ENCODE peak calls at places on chromosome 14, in eight cellular contexts. R is aorta; M is right cardiac atrium; T is Panc1; A is GM23338; W is activated CD8-positive, alpha-beta memory T cell treated with anti-CD3 and anti-CD28 coated beads, Interleukin-2, amount 10 ng/mL, durations not matched to agents 7 days and 5 days; Z is left lung; C is heart right ventricle. J is an unnamed sample.
A peak's percentile ranks its signal among the peaks of the same experiment; 100 is the strongest.

GRCh38 chr14:91008759-91009409 is 51.6 kb downstream of the RPS6KA5 start:
- ATAC-seq in R (peak; percentile 46), M (peak; percentile 52), T (no peak), A (peak; percentile 28), W (peak; percentile 23), Z (peak; percentile 82), C (peak; percentile 58), J (peak; percentile 87)

GRCh38 chr14:73468808-73469386 is 10.6 kb upstream of the NUMB start:
- ATAC-seq in R (no peak), M (no peak), T (no peak), A (no peak), W (no peak), Z (no peak), C (no peak), J (no peak)

GRCh38 chr14:64856528-64857445 is 22.9 kb downstream of the SPTB start:
- ATAC-seq in R (no peak), M (no peak), T (no peak), A (peak; percentile 54), W (no peak), Z (no peak), C (no peak), J (no peak)

GRCh38 chr14:92937229-92937937 is 14.4 kb downstream of the CHGA start:
- ATAC-seq in R (no peak), M (no peak), T (no peak), A (no peak), W (no peak), Z (peak; percentile 11), C (no peak), J (peak; percentile 85)

GRCh38 chr14:95534299-95535225 is at the start of gene GLRX5:
- ATAC-seq in R (peak; percentile 98), M (peak; percentile 98), T (peak; percentile 95), A (peak; percentile 91), W (peak; percentile 89), Z (peak; percentile 97), C (peak; percentile 98), J (peak; percentile 96)

GRCh38 chr14:94823556-94824341 is 53.8 kb upstream of the GSC start:
- ATAC-seq in R (no peak), M (no peak), T (no peak), A (no peak), W (no peak), Z (no peak), C (no peak), J (no peak)

GRCh38 chr14:37195327-37195726 is 2.4 kb upstream of the MIPOL1 start:
- ATAC-seq in R (no peak), M (no peak), T (no peak), A (no peak), W (no peak), Z (no peak), C (no peak), J (peak; percentile 62)

GRCh38 chr14:23052182-23052623 is 5.1 kb downstream of the CDH24 start:
- ATAC-seq in R (no peak), M (peak; percentile 12), T (peak; percentile 68), A (peak; percentile 39), W (no peak), Z (no peak), C (peak; percentile 56), J (peak; percentile 27)

GRCh38 chr14:54438703-54439102 is 2.5 kb downstream of the CNIH1 start:
- ATAC-seq in R (no peak), M (no peak), T (no peak), A (peak; percentile 9), W (no peak), Z (no peak), C (no peak), J (no peak)

GRCh38 chr14:55582741-55583140 is 2.7 kb downstream of the KTN1 start:
- ATAC-seq in R (no peak), M (no peak), T (no peak), A (no peak), W (no peak), Z (no peak), C (no peak), J (no peak)

GRCh38 chr14:89015016-89015415 is 190.6 kb downstream of the TTC8 start:
- ATAC-seq in R (no peak), M (no peak), T (no peak), A (no peak), W (no peak), Z (no peak), C (no peak), J (no peak)

GRCh38 chr14:53168786-53169185 is 15.7 kb upstream of the DDHD1 start:
- ATAC-seq in R (no peak), M (no peak), T (no peak), A (no peak), W (no peak), Z (no peak), C (no peak), J (no peak)

GRCh38 chr14:23153891-23154796 is 29.3 kb downstream of the SLC7A8 start:
- ATAC-seq in R (peak; percentile 95), M (peak; percentile 92), T (no peak), A (peak; percentile 92), W (no peak), Z (peak; percentile 91), C (peak; percentile 90), J (peak; percentile 91)

GRCh38 chr14:92520102-92520651 is 6.6 kb downstream of the RIN3 start:
- ATAC-seq in R (peak; percentile 31), M (no peak), T (no peak), A (no peak), W (peak; percentile 63), Z (peak; percentile 20), C (no peak), J (peak; percentile 5)

GRCh38 chr14:31166271-31166561 is 41.4 kb downstream of the HECTD1 start:
- ATAC-seq in R (no peak), M (no peak), T (no peak), A (no peak), W (no peak), Z (peak; percentile 27), C (no peak), J (no peak)

GRCh38 chr14:100545359-100545758 is 41.9 kb downstream of the BEGAIN start:
- ATAC-seq in R (no peak), M (no peak), T (no peak), A (peak; percentile 4), W (no peak), Z (no peak), C (no peak), J (no peak)

GRCh38 chr14:65095633-65096205 is 6.6 kb downstream of the MAX start:
- ATAC-seq in R (peak; percentile 88), M (peak; percentile 88), T (no peak), A (no peak), W (no peak), Z (peak; percentile 69), C (peak; percentile 87), J (no peak)

GRCh38 chr14:104283197-104284106 is 145.1 kb downstream of the KIF26A start:
- ATAC-seq in R (no peak), M (no peak), T (peak; percentile 56), A (peak; percentile 15), W (no peak), Z (no peak), C (no peak), J (no peak)

GRCh38 chr14:106024983-106025604 is 498.7 kb downstream of the TMEM121 start:
- ATAC-seq in R (no peak), M (no peak), T (no peak), A (no peak), W (peak; percentile 93), Z (no peak), C (no peak), J (no peak)

GRCh38 chr14:91067186-91067585 is 6.7 kb upstream of the RPS6KA5 start:
- ATAC-seq in R (no peak), M (no peak), T (no peak), A (no peak), W (peak; percentile 13), Z (no peak), C (no peak), J (no peak)

GRCh38 chr14:64906022-64906421 is 8.2 kb upstream of the CHURC1 start:
- ATAC-seq in R (no peak), M (no peak), T (no peak), A (no peak), W (no peak), Z (no peak), C (no peak), J (no peak)

GRCh38 chr14:105491366-105492006 is 440 bp downstream of the TEDC1 start:
- ATAC-seq in R (no peak), M (peak; percentile 1), T (peak; percentile 14), A (peak; percentile 12), W (peak; percentile 14), Z (peak; percentile 1), C (no peak), J (peak; percentile 49)

J was measured in esophagus mucosa.